ENCODE peak calls at places on chromosomes 6 and 20, in nine cellular contexts. M is T-helper 1 cell; Z is hepatocyte; H is activated naive CD8-positive, alpha-beta T cell treated with anti-CD3 and anti-CD28 coated beads, Interleukin-2, amount 50 U/mL, for 24 hours; F is EH; Q is stimulated activated CD4-positive, alpha-beta T cell treated with anti-CD3 and anti-CD28 coated beads, Interleukin-12 subunit alpha, Interleukin-12 subunit beta, amount 100 ng/mL, for 24 hours; P is small intestine; J is Peyer's patch; O is NAMALWA. X is an unnamed sample.

GRCh38 chr6:5116243-5116991 is 31.3 kb downstream of the PPP1R3G start:
- DNase-seq in J (no peak), H (no peak), P (no peak), F (no peak), Q (no peak), M (no peak), Z (no peak), O (no peak), X (no peak)

GRCh38 chr6:91483415-91483814 is 896.5 kb upstream of the MAP3K7 start:
- DNase-seq in O (no peak), Z (no peak), P (no peak), M (no peak), F (no peak), J (no peak), H (no peak), Q (no peak), X (no peak)

GRCh38 chr6:137271245-137272183 is 52.3 kb upstream of the IFNGR1 start:
- DNase-seq in Q (no peak), J (no peak), F (peak), Z (peak), O (peak), H (no peak), P (peak), M (no peak), X (peak)

GRCh38 chr20:63530788-63531160 is 6.4 kb downstream of the PTK6 start:
- DNase-seq in H (no peak), M (no peak), J (peak), O (no peak), Z (peak), P (peak), Q (no peak), F (no peak), X (no peak)

GRCh38 chr6:16523550-16524379 is 237.5 kb downstream of the ATXN1 start:
- DNase-seq in F (peak), J (no peak), Q (no peak), M (no peak), Z (no peak), O (no peak), P (no peak), H (no peak), X (peak)

GRCh38 chr6:14598017-14598864 is 480.7 kb downstream of the CD83 start:
- DNase-seq in F (no peak), J (no peak), Z (no peak), O (no peak), P (no peak), M (no peak), Q (no peak), H (no peak), X (no peak)

GRCh38 chr6:44228433-44228832 is 5.0 kb downstream of the SLC29A1 start:
- DNase-seq in Q (no peak), F (no peak), J (no peak), O (no peak), M (no peak), P (no peak), H (no peak), Z (no peak), X (no peak)

GRCh38 chr20:32505723-32506473 is 79.2 kb downstream of the NOL4L start:
- DNase-seq in P (no peak), H (no peak), F (no peak), Z (no peak), M (no peak), Q (no peak), J (peak), O (no peak), X (no peak)

GRCh38 chr20:63538204-63539091 is 1.3 kb upstream of the PTK6 start:
- DNase-seq in M (peak), P (peak), Q (no peak), O (no peak), J (peak), Z (peak), F (no peak), H (no peak), X (no peak)

GRCh38 chr6:167572841-167573271 is 248.0 kb downstream of the TTLL2 start:
- DNase-seq in Q (no peak), H (no peak), P (no peak), Z (no peak), O (no peak), F (no peak), M (no peak), J (no peak), X (no peak)

GRCh38 chr20:63183422-63184146 is 32.3 kb downstream of the YTHDF1 start:
- DNase-seq in P (peak), Z (peak), Q (peak), F (peak), O (peak), H (peak), M (peak), J (peak), X (no peak)

GRCh38 chr20:25126630-25127029 is 44.7 kb upstream of the VSX1 start:
- DNase-seq in P (no peak), J (no peak), F (no peak), M (no peak), H (no peak), O (no peak), Q (no peak), Z (no peak), X (no peak)

GRCh38 chr6:147156799-147157382 is 47.3 kb upstream of the STXBP5 start:
- DNase-seq in P (no peak), O (no peak), H (no peak), M (no peak), F (peak), J (no peak), Z (peak), Q (no peak), X (no peak)

GRCh38 chr6:14166821-14167220 is 49.2 kb downstream of the CD83 start:
- DNase-seq in F (no peak), P (no peak), M (no peak), H (no peak), J (no peak), Q (no peak), O (no peak), Z (no peak), X (no peak)

GRCh38 chr6:40997256-40997957 is 41.6 kb downstream of the UNC5CL start:
- DNase-seq in H (no peak), F (peak), M (no peak), P (peak), O (no peak), Z (peak), Q (no peak), J (no peak), X (peak)

GRCh38 chr20:44151621-44152416 is 35.2 kb downstream of the JPH2 start:
- DNase-seq in H (no peak), Q (no peak), M (no peak), O (no peak), Z (peak), J (no peak), F (no peak), P (no peak), X (peak)

GRCh38 chr6:94570576-94570975 is 1006.8 kb upstream of the MANEA start:
- DNase-seq in H (no peak), M (no peak), O (no peak), Q (no peak), Z (no peak), F (no peak), P (no peak), J (no peak), X (no peak)

GRCh38 chr20:41395669-41396664 is 29.3 kb upstream of the EMILIN3 start:
- DNase-seq in P (no peak), Z (no peak), Q (no peak), F (no peak), O (no peak), M (no peak), H (no peak), J (no peak), X (peak)

GRCh38 chr6:37860226-37860839 is 40.8 kb downstream of the ZFAND3 start:
- DNase-seq in Z (peak), F (peak), O (peak), P (peak), Q (no peak), J (no peak), H (peak), M (no peak), X (peak)

GRCh38 chr20:34249291-34249690 is 8.1 kb downstream of the ASIP start:
- DNase-seq in H (no peak), Q (no peak), M (no peak), O (peak), P (no peak), F (no peak), J (no peak), Z (no peak), X (peak)

GRCh38 chr6:6503186-6503585 is 85.3 kb upstream of the LY86 start:
- DNase-seq in O (no peak), M (no peak), P (no peak), Q (no peak), J (no peak), H (no peak), F (no peak), Z (no peak), X (no peak)

GRCh38 chr6:155254139-155254538 is 9.7 kb upstream of the CLDN20 start:
- DNase-seq in F (no peak), M (no peak), H (no peak), O (no peak), J (no peak), P (no peak), Z (no peak), Q (no peak), X (no peak)

GRCh38 chr20:47358672-47359532 is 2.4 kb upstream of the ZMYND8 start:
- DNase-seq in J (peak), Q (no peak), F (peak), O (no peak), Z (peak), H (no peak), P (peak), M (no peak), X (peak)